ENCODE peak calls at places on chromosomes 7 and 10, in eight cellular contexts. L is nephron progenitor cell; S is CD8-positive, alpha-beta T cell; Q is right cardiac atrium; M is stimulated activated CD8-positive, alpha-beta memory T cell treated with anti-CD3 and anti-CD28 coated beads, Interleukin-7, amount 100 ng/mL, for 1 hour; F is T-helper 2 cell; G is stimulated activated naive CD8-positive, alpha-beta T cell treated with anti-CD3 and anti-CD28 coated beads, Interleukin-15, Interleukin-2, amounts not matched to agents 100 U/mL and 50 U/mL, for 24 hours; K is stimulated activated CD4-positive, alpha-beta T cell treated with anti-CD3 and anti-CD28 coated beads, TNF-alpha, amount 100 ng/mL, for 4 hours. E is an unnamed sample.
A peak's percentile ranks its signal among the peaks of the same experiment; 100 is the strongest.

GRCh38 chr7:1607686-1608085 is 37.9 kb upstream of the PSMG3 start:
- DNase-seq in L (no peak), S (no peak), Q (no peak), M (no peak), F (no peak), G (no peak), K (no peak), E (no peak)

GRCh38 chr10:58573970-58574538 is 61.4 kb downstream of the BICC1 start:
- DNase-seq in L (no peak), S (no peak), Q (no peak), M (no peak), F (no peak), G (no peak), K (no peak), E (no peak)

GRCh38 chr10:28811639-28812349 is 134.5 kb downstream of the BAMBI start:
- DNase-seq in L (no peak), S (no peak), Q (no peak), M (no peak), F (no peak), G (no peak), K (no peak), E (no peak)

GRCh38 chr7:64313740-64314491 is at the start of gene ZNF736:
- DNase-seq in L (no peak), S (peak; percentile 84), Q (peak; percentile 91), M (peak; percentile 71), F (peak; percentile 81), G (peak; percentile 82), K (peak; percentile 75), E (peak; percentile 83)

GRCh38 chr7:50826371-50827172 is 43.9 kb upstream of the GRB10 start:
- DNase-seq in L (no peak), S (no peak), Q (no peak), M (no peak), F (no peak), G (peak; percentile 43), K (no peak), E (no peak)

GRCh38 chr7:18290223-18290622 is 205.3 kb upstream of the HDAC9 start:
- DNase-seq in L (no peak), S (no peak), Q (no peak), M (no peak), F (peak; percentile 4), G (no peak), K (no peak), E (no peak)

GRCh38 chr10:21803374-21803773 is 200.2 kb downstream of the DNAJC1 start:
- DNase-seq in L (no peak), S (no peak), Q (no peak), M (no peak), F (no peak), G (no peak), K (no peak), E (no peak)

GRCh38 chr7:79282882-79283602 is 170.4 kb downstream of the MAGI2 start:
- DNase-seq in L (no peak), S (no peak), Q (no peak), M (no peak), F (no peak), G (no peak), K (no peak), E (no peak)

GRCh38 chr7:24797270-24797669 is 40.0 kb upstream of the GSDME start:
- DNase-seq in L (no peak), S (no peak), Q (no peak), M (no peak), F (no peak), G (no peak), K (no peak), E (no peak)

GRCh38 chr10:72694476-72695369 is 2.8 kb downstream of the MCU start:
- DNase-seq in L (no peak), S (no peak), Q (no peak), M (no peak), F (no peak), G (no peak), K (no peak), E (no peak)

GRCh38 chr10:103800110-103800509 is 55.3 kb downstream of the SH3PXD2A start:
- DNase-seq in L (no peak), S (no peak), Q (no peak), M (no peak), F (no peak), G (no peak), K (no peak), E (no peak)

GRCh38 chr10:104367856-104368255 is 14.2 kb downstream of the CFAP58 start:
- DNase-seq in L (no peak), S (no peak), Q (no peak), M (no peak), F (no peak), G (no peak), K (no peak), E (no peak)

GRCh38 chr7:150668472-150668911 is 17.0 kb upstream of the GIMAP2 start:
- DNase-seq in L (no peak), S (peak; percentile 60), Q (no peak), M (no peak), F (peak; percentile 89), G (peak; percentile 54), K (peak; percentile 53), E (peak; percentile 67)

GRCh38 chr10:127550861-127551260 is 1.8 kb downstream of the NPS start:
- DNase-seq in L (no peak), S (no peak), Q (no peak), M (no peak), F (no peak), G (no peak), K (no peak), E (no peak)

GRCh38 chr7:26500749-26501352 is 209.2 kb downstream of the SNX10 start:
- DNase-seq in L (no peak), S (no peak), Q (no peak), M (no peak), F (no peak), G (no peak), K (no peak), E (no peak)

GRCh38 chr7:64312826-64313225 is 935 bp upstream of the ZNF736 start:
- DNase-seq in L (no peak), S (no peak), Q (no peak), M (no peak), F (no peak), G (no peak), K (no peak), E (no peak)

GRCh38 chr10:3467052-3467906 is 294.7 kb upstream of the PITRM1 start:
- DNase-seq in L (no peak), S (no peak), Q (peak; percentile 81), M (no peak), F (no peak), G (no peak), K (no peak), E (no peak)

GRCh38 chr10:34444223-34445183 is 370.6 kb downstream of the PARD3 start:
- DNase-seq in L (no peak), S (no peak), Q (no peak), M (no peak), F (no peak), G (no peak), K (no peak), E (no peak)

GRCh38 chr7:52100-52499 is 140.3 kb upstream of the FAM20C start:
- DNase-seq in L (no peak), S (no peak), Q (no peak), M (no peak), F (no peak), G (no peak), K (no peak), E (no peak)

GRCh38 chr7:27156901-27157716 is 634 bp upstream of the HOXA7 start:
- DNase-seq in L (peak; percentile 20), S (no peak), Q (no peak), M (no peak), F (no peak), G (no peak), K (no peak), E (no peak)

GRCh38 chr7:148037049-148037448 is 553.5 kb upstream of the C7orf33 start:
- DNase-seq in L (no peak), S (no peak), Q (no peak), M (no peak), F (no peak), G (no peak), K (no peak), E (no peak)

GRCh38 chr7:47501406-47501805 is 80.5 kb downstream of the TNS3 start:
- DNase-seq in L (peak; percentile 29), S (no peak), Q (no peak), M (no peak), F (no peak), G (no peak), K (no peak), E (no peak)